ENCODE peak calls at places on chromosomes 12 and 14, in four cellular contexts. B is stimulated activated CD4-positive, alpha-beta T cell treated with anti-CD3 and anti-CD28 coated beads, Interleukin-15, amount 100 ng/mL, for 1 hour; T is activated CD8-positive, alpha-beta memory T cell treated with anti-CD3 and anti-CD28 coated beads, Interleukin-2, amount 50 U/mL, for 4 hours; H is Peyer's patch. U is an unnamed sample.
A peak's percentile ranks its signal among the peaks of the same experiment; 100 is the strongest.

GRCh38 chr12:46386877-46387629 is 14.5 kb upstream of the SLC38A2 start:
- DNase-seq in B (no peak), T (no peak), H (no peak), U (no peak)

GRCh38 chr14:23482814-23483128 is 13.3 kb downstream of the NGDN start:
- DNase-seq in B (no peak), T (no peak), H (no peak), U (no peak)

GRCh38 chr12:110501378-110501721 is 561 bp downstream of the VPS29 start:
- DNase-seq in B (no peak), T (no peak), H (no peak), U (no peak)

GRCh38 chr12:52149651-52150241 is 42.1 kb downstream of the KRT80 start:
- DNase-seq in B (no peak), T (no peak), H (no peak), U (no peak)

GRCh38 chr14:102215522-102216250 is 76.0 kb downstream of the WDR20 start:
- DNase-seq in B (no peak), T (no peak), H (peak; percentile 20), U (no peak)

GRCh38 chr12:61956545-61956944 is 303.7 kb upstream of the USP15 start:
- DNase-seq in B (no peak), T (no peak), H (no peak), U (no peak)

GRCh38 chr12:108553799-108554198 is 7.2 kb downstream of the SART3 start:
- DNase-seq in B (no peak), T (no peak), H (no peak), U (no peak)

GRCh38 chr12:28027947-28028724 is 55.6 kb upstream of the PTHLH start:
- DNase-seq in B (no peak), T (no peak), H (no peak), U (no peak)

GRCh38 chr14:76768201-76768656 is 7.0 kb downstream of the VASH1 start:
- DNase-seq in B (peak; percentile 57), T (peak; percentile 55), H (no peak), U (peak; percentile 82)

GRCh38 chr14:68691031-68691864 is 101.6 kb downstream of the ZFP36L1 start:
- DNase-seq in B (no peak), T (no peak), H (no peak), U (no peak)

GRCh38 chr14:23034498-23035302 is at the start of gene PSMB5:
- DNase-seq in B (peak; percentile 69), T (peak; percentile 82), H (peak; percentile 84), U (peak; percentile 61)

GRCh38 chr14:52862652-52863338 is 71.4 kb upstream of the GNPNAT1 start:
- DNase-seq in B (no peak), T (no peak), H (no peak), U (no peak)

GRCh38 chr12:88628856-88629509 is 48.7 kb upstream of the KITLG start:
- DNase-seq in B (no peak), T (no peak), H (no peak), U (no peak)

GRCh38 chr14:94408546-94409095 is 20.2 kb upstream of the SERPINA1 start:
- DNase-seq in B (no peak), T (no peak), H (no peak), U (no peak)

GRCh38 chr12:12022306-12022931 is 48.3 kb upstream of the BCL2L14 start:
- DNase-seq in B (no peak), T (no peak), H (no peak), U (no peak)

GRCh38 chr12:52175411-52176350 is 16.1 kb downstream of the KRT80 start:
- DNase-seq in B (no peak), T (no peak), H (no peak), U (no peak)

GRCh38 chr12:24222968-24223367 is 273.5 kb upstream of the SOX5 start:
- DNase-seq in B (no peak), T (no peak), H (no peak), U (no peak)

GRCh38 chr12:123119808-123120207 is 31.1 kb downstream of the PITPNM2 start:
- DNase-seq in B (peak; percentile 13), T (peak; percentile 43), H (no peak), U (no peak)

GRCh38 chr14:38290601-38291190 is 34.8 kb upstream of the CLEC14A start:
- DNase-seq in B (no peak), T (no peak), H (no peak), U (no peak)

GRCh38 chr12:62933220-62933870 is 1.6 kb downstream of the PPM1H start:
- DNase-seq in B (no peak), T (no peak), H (peak; percentile 48), U (no peak)

GRCh38 chr14:38536376-38537038 is 280.6 kb upstream of the CLEC14A start:
- DNase-seq in B (no peak), T (no peak), H (no peak), U (no peak)

GRCh38 chr14:99819514-99819913 is 26.3 kb downstream of the EML1 start:
- DNase-seq in B (no peak), T (no peak), H (no peak), U (no peak)

GRCh38 chr14:100384819-100385813 is 62.0 kb downstream of the SLC25A47 start:
- DNase-seq in B (no peak), T (no peak), H (no peak), U (no peak)

GRCh38 chr12:57171668-57172067 is 24.2 kb upstream of the LRP1-AS start:
- DNase-seq in B (no peak), T (no peak), H (no peak), U (no peak)

GRCh38 chr14:64610049-64610746 is 60.4 kb downstream of the PPP1R36 start:
- DNase-seq in B (no peak), T (no peak), H (no peak), U (no peak)

GRCh38 chr12:124248862-124249825 is 45.7 kb upstream of the RFLNA start:
- DNase-seq in B (no peak), T (no peak), H (no peak), U (no peak)

GRCh38 chr12:123099556-123100192 is 51.2 kb downstream of the PITPNM2 start:
- DNase-seq in B (no peak), T (no peak), H (no peak), U (no peak)

GRCh38 chr14:104087981-104088850 is 2.7 kb downstream of the ASPG start:
- DNase-seq in B (no peak), T (no peak), H (peak; percentile 88), U (no peak)